ENCODE peak calls at places on chromosomes 12 and 14, in seven cellular contexts. Q is psoas muscle, G is HFF-Myc, A is fibroblast of pulmonary artery, F is cardiac muscle cell, V is body of pancreas, Z is lower leg skin. D is an unnamed sample.

GRCh38 chr14:104876251-104876699 is 11.2 kb downstream of the CEP170B start:
- DNase-seq in A (peak; percentile 44), F (peak; percentile 25), Q (peak; percentile 18), V (no peak), G (no peak), Z (no peak), D (no peak)

GRCh38 chr12:52759695-52760094 is 17.4 kb downstream of the KRT76 start:
- DNase-seq in V (no peak), A (no peak), G (no peak), Z (no peak), F (no peak), Q (no peak), D (no peak)

GRCh38 chr12:67889935-67890334 is 99.3 kb upstream of the IFNG-AS1 start:
- DNase-seq in G (no peak), V (no peak), Z (no peak), Q (no peak), A (no peak), F (no peak), D (no peak)

GRCh38 chr12:89082354-89082753 is 269.9 kb downstream of the DUSP6 start:
- DNase-seq in Q (no peak), A (peak; percentile 14), F (no peak), Z (no peak), G (no peak), V (no peak), D (no peak)

GRCh38 chr14:37047996-37048395 is 124.4 kb downstream of the SLC25A21 start:
- DNase-seq in Z (no peak), Q (no peak), V (no peak), A (peak; percentile 9), F (no peak), G (no peak), D (no peak)

GRCh38 chr14:75182820-75183219 is 6.4 kb upstream of the TMED10 start:
- DNase-seq in F (peak; percentile 90), Z (no peak), A (peak; percentile 87), V (peak; percentile 50), Q (no peak), G (no peak), D (no peak)

GRCh38 chr12:131195796-131196195 is 242.1 kb downstream of the ADGRD1 start:
- DNase-seq in G (no peak), A (no peak), F (no peak), Q (no peak), Z (no peak), V (no peak), D (no peak)

GRCh38 chr12:54329756-54330155 is 4.8 kb downstream of the COPZ1 start:
- DNase-seq in F (no peak), A (no peak), Z (no peak), G (no peak), V (no peak), Q (no peak), D (no peak)

GRCh38 chr12:52006726-52007157 is at the start of gene TAMALIN:
- DNase-seq in F (peak; percentile 85), Z (peak; percentile 65), Q (peak; percentile 75), V (peak; percentile 67), G (no peak), A (peak; percentile 77), D (peak; percentile 58)

GRCh38 chr14:61326847-61327246 is 5.5 kb downstream of the PRKCH start:
- DNase-seq in V (peak; percentile 76), G (no peak), F (peak; percentile 73), A (peak; percentile 92), Z (peak; percentile 64), Q (peak; percentile 52), D (no peak)

GRCh38 chr12:124583854-124584253 is 16.4 kb upstream of the NCOR2 start:
- DNase-seq in G (no peak), Q (no peak), V (no peak), F (no peak), Z (no peak), A (no peak), D (no peak)

GRCh38 chr12:46843811-46844210 is 18.0 kb upstream of the SLC38A4 start:
- DNase-seq in Z (no peak), F (peak; percentile 55), Q (no peak), G (no peak), V (no peak), A (peak; percentile 52), D (no peak)

GRCh38 chr14:26281280-26281998 is 316.4 kb downstream of the NOVA1 start:
- DNase-seq in A (peak; percentile 93), Q (no peak), F (peak; percentile 88), Z (no peak), G (no peak), V (no peak), D (no peak)

GRCh38 chr12:57127101-57127709 is 1.1 kb upstream of the LRP1 start:
- DNase-seq in V (peak; percentile 88), Z (peak; percentile 70), F (no peak), Q (peak; percentile 65), A (no peak), G (no peak), D (no peak)

GRCh38 chr14:103198429-103199140 is 75.3 kb downstream of the TNFAIP2 start:
- DNase-seq in V (peak; percentile 48), Z (peak; percentile 56), G (no peak), F (peak; percentile 77), Q (peak; percentile 38), A (peak; percentile 76), D (no peak)

GRCh38 chr12:27841392-27841882 is 61.4 kb upstream of the MANSC4 start:
- DNase-seq in G (peak; percentile 51), V (no peak), Z (no peak), F (peak; percentile 29), A (no peak), Q (no peak), D (no peak)

GRCh38 chr14:90900712-90901111 is 84.5 kb upstream of the TTC7B start:
- DNase-seq in V (no peak), G (no peak), F (peak; percentile 12), A (peak; percentile 17), Z (no peak), Q (no peak), D (no peak)

GRCh38 chr12:57456145-57456700 is 1.1 kb downstream of the INHBE start:
- DNase-seq in G (no peak), V (no peak), A (peak; percentile 47), Z (no peak), F (peak; percentile 54), Q (no peak), D (no peak)

GRCh38 chr14:77337880-77338279 is 17.0 kb downstream of the GSTZ1 start:
- DNase-seq in V (no peak), A (no peak), G (no peak), Q (no peak), F (no peak), Z (no peak), D (no peak)

GRCh38 chr14:91830777-91831176 is 36.6 kb downstream of the TC2N start:
- DNase-seq in G (no peak), V (peak; percentile 74), Q (no peak), F (no peak), Z (no peak), A (no peak), D (no peak)

GRCh38 chr12:100184549-100184948 is 16.1 kb upstream of the ACTR6 start:
- DNase-seq in G (no peak), F (peak; percentile 30), Z (no peak), A (no peak), Q (no peak), V (no peak), D (no peak)

GRCh38 chr14:68814376-68815287 is 21.8 kb upstream of the ZFP36L1 start:
- DNase-seq in A (peak; percentile 53), F (peak; percentile 66), V (peak; percentile 75), Z (no peak), G (no peak), Q (no peak), D (no peak)

GRCh38 chr12:42196728-42197603 is 41.1 kb downstream of the YAF2 start:
- DNase-seq in F (no peak), Q (no peak), Z (no peak), V (no peak), G (no peak), A (no peak), D (no peak)

GRCh38 chr12:42204819-42205218 is 33.2 kb downstream of the YAF2 start:
- DNase-seq in F (no peak), Q (no peak), A (no peak), Z (no peak), G (no peak), V (no peak), D (no peak)

GRCh38 chr12:42199007-42199406 is 39.0 kb downstream of the YAF2 start:
- DNase-seq in V (no peak), F (no peak), A (no peak), Q (no peak), G (no peak), Z (no peak), D (peak; percentile 56)

DNA sequence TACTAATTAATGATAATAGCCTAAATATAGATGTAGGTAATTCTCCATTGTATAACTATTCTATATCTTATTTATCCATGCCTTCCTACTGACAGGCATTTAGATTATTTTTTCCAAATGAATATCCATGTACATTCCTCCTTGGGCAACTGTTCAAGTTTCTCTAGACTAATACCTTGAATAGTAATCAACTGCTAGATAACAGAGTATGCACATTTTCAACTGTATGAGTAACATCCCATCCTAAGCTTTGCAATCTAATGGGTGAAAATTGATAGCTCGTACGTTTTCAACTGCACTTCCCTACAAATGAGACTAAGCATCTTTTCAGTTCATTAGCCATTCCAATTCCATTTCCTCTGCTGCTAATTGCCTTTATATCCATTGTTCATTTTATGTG is 37.0 kb downstream of the YAF2 start:
- DNase-seq in F (no peak), Q (no peak), V (no peak), A (no peak), Z (no peak), G (no peak), D (no peak)
- H3K4me3 ChIP-seq in F (no peak overlapping the region), Q (no peak overlapping the region), V (no peak overlapping the region), A (no peak overlapping the region), Z (no peak overlapping the region), G (no peak overlapping the region), D (no peak overlapping the region)

GRCh38 chr12:122028165-122028591 is 6.5 kb downstream of the BCL7A start:
- DNase-seq in Q (no peak), G (no peak), A (no peak), Z (no peak), V (no peak), F (no peak), D (no peak)

GRCh38 chr12:122030427-122030825 is 8.7 kb downstream of the BCL7A start:
- DNase-seq in Q (no peak), G (no peak), F (no peak), V (no peak), A (no peak), Z (no peak), D (no peak)

GRCh38 chr12:122029620-122030426 is 8.1 kb downstream of the BCL7A start:
- DNase-seq in F (no peak), Z (no peak), V (peak; percentile 42), A (no peak), G (no peak), Q (peak; percentile 46), D (no peak)

GRCh38 chr12:122026706-122027328 is 5.1 kb downstream of the BCL7A start:
- DNase-seq in V (peak; percentile 16), Q (no peak), G (no peak), F (no peak), Z (no peak), A (no peak), D (no peak)

GRCh38 chr12:122028601-122029560 is 7.2 kb downstream of the BCL7A start:
- DNase-seq in Z (no peak), F (no peak), V (peak; percentile 18), Q (no peak), A (no peak), G (no peak), D (no peak)
- TF ChIP-seq CTCF in Z (no peak), F (no peak), V (no peak), Q (no peak), A (no peak), G (no peak), D (no peak)

GRCh38 chr12:114711689-114712152 is 27.7 kb upstream of the TBX3 start:
- DNase-seq in V (no peak), Z (no peak), F (no peak), G (no peak), Q (no peak), A (no peak), D (no peak)
- H3K4me3 ChIP-seq in V (no peak overlapping the region), Z (no peak overlapping the region), F (no peak overlapping the region), G (no peak overlapping the region), Q (no peak overlapping the region), A (no peak overlapping the region), D (no peak overlapping the region)

GRCh38 chr12:75943730-75944096 is 87.9 kb downstream of the PHLDA1 start:
- DNase-seq in Q (no peak), Z (no peak), G (no peak), V (no peak), F (no peak), A (peak; percentile 26), D (no peak)
- TF ChIP-seq CTCF in Q (no peak), Z (no peak), G (no peak), V (no peak), F (no peak), A (no peak), D (no peak)